ENCODE peak calls at places on chromosome 1, in five cellular contexts. R is HS-5; H is HT1080; V is LNCaP clone FGC; U is activated CD8-positive, alpha-beta memory T cell treated with anti-CD3 and anti-CD28 coated beads for 24 hours. O is an unnamed sample.

GRCh38 chr1:50705041-50705440 is 255.0 kb downstream of the FAF1 start:
- DNase-seq in R (no peak), H (no peak), V (no peak), U (no peak), O (no peak)

GRCh38 chr1:198121058-198121829 is 35.6 kb upstream of the NEK7 start:
- DNase-seq in R (peak), H (peak), V (no peak), U (no peak), O (no peak)

GRCh38 chr1:19892129-19892528 is 9.9 kb downstream of the OTUD3 start:
- DNase-seq in R (no peak), H (no peak), V (no peak), U (no peak), O (no peak)

GRCh38 chr1:96030312-96030711 is 691.3 kb upstream of the PTBP2 start:
- DNase-seq in R (no peak), H (no peak), V (no peak), U (no peak), O (no peak)

GRCh38 chr1:152110860-152111514 is 4.3 kb downstream of the TCHH start:
- DNase-seq in R (no peak), H (peak), V (no peak), U (peak), O (peak)

GRCh38 chr1:85078903-85079302 is 30.6 kb upstream of the MCOLN3 start:
- DNase-seq in R (no peak), H (peak), V (no peak), U (no peak), O (no peak)

GRCh38 chr1:219518168-219518905 is 94.6 kb downstream of the ZC3H11B start:
- DNase-seq in R (peak), H (peak), V (peak), U (no peak), O (no peak)

GRCh38 chr1:54105080-54105479 is 47.7 kb downstream of the CDCP2 start:
- DNase-seq in R (no peak), H (no peak), V (no peak), U (peak), O (no peak)

GRCh38 chr1:43303477-43304286 is 2.9 kb downstream of the TIE1 start:
- DNase-seq in R (no peak), H (no peak), V (no peak), U (no peak), O (no peak)

GRCh38 chr1:35500439-35500838 is 56.8 kb downstream of the KIAA0319L start:
- DNase-seq in R (no peak), H (no peak), V (no peak), U (no peak), O (no peak)

GRCh38 chr1:117565745-117566455 is 39.9 kb upstream of the TENT5C start:
- DNase-seq in R (no peak), H (no peak), V (no peak), U (peak), O (no peak)

GRCh38 chr1:230752407-230752806 is 5.2 kb downstream of the CAPN9 start:
- DNase-seq in R (no peak), H (no peak), V (peak), U (no peak), O (no peak)

GRCh38 chr1:62962014-62962793 is 178.3 kb downstream of the ATG4C start:
- DNase-seq in R (no peak), H (no peak), V (no peak), U (no peak), O (no peak)

GRCh38 chr1:153386500-153386901 is 4.4 kb downstream of the S100A8 start:
- DNase-seq in R (no peak), H (no peak), V (no peak), U (peak), O (peak)

GRCh38 chr1:220818421-220819173 is 31.9 kb downstream of the MTARC1 start:
- DNase-seq in R (peak), H (peak), V (no peak), U (no peak), O (no peak)

O was measured in psoas muscle.